ENCODE peak calls at places on chromosome 7, in four cellular contexts. U, N, O and E are unnamed samples.

GRCh38 chr7:117873056-117873932 is at the start of gene CTTNBP2:
- DNase-seq in O (peak; percentile 77), U (peak; percentile 59), N (peak; percentile 58), E (peak; percentile 63)

GRCh38 chr7:43782768-43783555 is 24.5 kb downstream of the BLVRA start:
- DNase-seq in O (no peak), N (no peak), U (no peak), E (no peak)

GRCh38 chr7:68504766-68505165 is 1093.5 kb upstream of the AUTS2 start:
- DNase-seq in U (no peak), O (no peak), N (no peak), E (peak; percentile 74)

GRCh38 chr7:50504646-50505546 is 54.7 kb upstream of the FIGNL1 start:
- DNase-seq in U (no peak), N (no peak), O (no peak), E (no peak)

GRCh38 chr7:135808206-135808605 is 59.6 kb upstream of the FAM180A start:
- DNase-seq in U (no peak), N (peak; percentile 26), O (no peak), E (peak; percentile 47)

GRCh38 chr7:155323001-155323638 is 25.4 kb downstream of the INSIG1 start:
- DNase-seq in N (no peak), O (no peak), U (no peak), E (no peak)

GRCh38 chr7:46881507-46882127 is 700.3 kb downstream of the TNS3 start:
- DNase-seq in N (no peak), O (no peak), U (no peak), E (no peak)

GRCh38 chr7:100515072-100515532 is 23.9 kb upstream of the AGFG2 start:
- DNase-seq in N (no peak), O (no peak), U (no peak), E (no peak)

GRCh38 chr7:123191132-123191531 is 8.6 kb downstream of the SLC13A1 start:
- DNase-seq in O (no peak), N (no peak), U (no peak), E (no peak)

GRCh38 chr7:20214787-20215669 is 2.2 kb downstream of the MACC1 start:
- DNase-seq in O (no peak), U (peak; percentile 52), N (no peak), E (peak; percentile 8)

GRCh38 chr7:136116186-136116585 is 139.0 kb upstream of the MTPN start:
- DNase-seq in U (no peak), N (no peak), O (no peak), E (no peak)

GRCh38 chr7:136931169-136931867 is 62.9 kb downstream of the CHRM2 start:
- DNase-seq in O (no peak), U (no peak), N (no peak), E (no peak)

DNA sequence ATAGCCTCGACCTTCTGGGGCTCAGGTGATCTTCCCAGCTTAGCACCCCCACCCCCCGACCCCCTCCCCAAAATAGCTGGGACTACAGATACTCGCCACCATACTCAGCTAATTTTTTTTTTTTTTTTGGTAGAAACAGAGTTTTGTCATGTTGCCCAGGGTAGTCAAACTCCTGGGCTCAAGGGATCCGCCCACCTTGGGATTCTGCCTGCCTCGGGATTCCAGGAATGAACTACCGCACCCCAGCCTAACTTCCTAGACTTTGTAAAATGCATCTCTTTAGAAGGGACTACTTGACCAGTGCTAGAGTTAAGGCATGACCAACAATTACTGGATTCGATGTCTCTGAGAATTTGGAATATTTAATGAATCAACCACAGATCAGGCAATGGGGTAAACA is 85.9 kb downstream of the MDFIC start:
- DNase-seq in N (no peak), O (no peak), U (no peak), E (no peak)
- H3K4me1 ChIP-seq in N (peaks cover 12% of the 10 kb centered on the region), O (no peaks in the 10 kb centered on the region), U (peaks cover 26% of the 10 kb centered on the region), E (peaks cover 25% of the 10 kb centered on the region)

DNA sequence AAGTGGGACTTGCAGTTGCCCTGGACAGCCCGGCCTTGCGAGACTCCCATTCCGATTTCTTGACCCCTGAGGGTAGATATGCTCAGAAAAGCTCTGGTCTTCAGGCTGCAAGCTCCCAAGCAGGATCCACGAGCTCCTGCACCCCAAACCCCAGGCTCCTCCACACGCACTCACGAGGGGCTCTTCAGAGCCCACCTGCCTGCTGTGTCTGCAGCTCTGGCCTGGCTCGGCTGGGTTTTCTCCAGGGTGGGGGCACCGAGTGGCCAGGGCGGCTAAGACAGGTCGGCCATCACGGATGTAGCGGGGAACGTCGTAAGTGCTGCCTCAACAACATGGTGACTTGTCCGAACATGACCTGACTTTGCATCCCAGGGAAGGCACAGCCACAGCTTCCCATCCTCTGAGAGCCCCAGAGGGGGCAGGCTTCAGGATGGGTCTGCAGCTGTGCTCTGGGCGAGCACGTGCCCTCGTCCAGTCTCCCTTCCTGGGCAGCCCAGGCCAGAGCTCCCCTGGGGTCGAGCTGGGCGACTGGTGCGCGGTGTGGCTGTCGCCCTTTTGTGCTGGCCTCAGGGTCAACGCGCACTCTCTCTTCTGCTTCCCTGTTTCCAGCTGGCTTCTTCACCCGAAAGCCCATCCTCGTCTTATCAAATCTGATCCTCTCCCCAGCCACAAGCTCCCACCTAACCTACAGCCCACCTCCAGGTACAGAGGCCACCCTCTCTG is 415.3 kb downstream of the DNAJB6 start:
- DNase-seq in O (no peak), U (no peak), N (no peak), E (no peak)
- H3K9me3 ChIP-seq in O (no peaks in the 10 kb centered on the region), U (no peaks in the 10 kb centered on the region), N (no peaks in the 10 kb centered on the region), E (no peaks in the 10 kb centered on the region)

DNA sequence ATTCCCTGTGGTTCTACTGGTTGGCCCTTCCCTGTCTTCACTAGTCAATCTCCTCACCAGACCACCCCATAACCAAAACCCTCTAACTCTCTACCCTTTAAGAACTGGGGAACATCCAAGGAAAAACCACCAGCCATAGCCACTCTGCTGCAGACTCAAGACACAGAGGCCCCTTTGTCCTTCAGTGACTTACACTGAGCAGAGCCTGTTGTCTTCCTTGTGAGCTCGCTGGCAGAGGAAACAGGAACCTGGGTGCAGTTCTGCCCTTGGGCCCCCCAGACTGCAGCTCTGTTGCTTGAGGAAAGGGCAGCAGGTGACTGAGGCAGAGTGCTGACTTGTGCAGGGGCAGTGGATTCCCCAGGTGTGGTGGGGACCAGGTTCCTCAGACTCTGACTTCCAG is 30.6 kb downstream of the ZC3HAV1 start:
- DNase-seq in O (no peak), N (no peak), U (no peak), E (no peak)
- H3K27me3 ChIP-seq in O (no peaks in the 10 kb centered on the region), N (no peaks in the 10 kb centered on the region), U (no peaks in the 10 kb centered on the region), E (no peaks in the 10 kb centered on the region)

GRCh38 chr7:90169891-90170290 is 15.6 kb downstream of the STEAP1 start:
- DNase-seq in N (no peak), O (no peak), U (no peak), E (no peak)

GRCh38 chr7:90166153-90166552 is 11.9 kb downstream of the STEAP1 start:
- DNase-seq in O (no peak), N (no peak), U (no peak), E (no peak)

GRCh38 chr7:90167361-90167760 is 13.1 kb downstream of the STEAP1 start:
- DNase-seq in U (no peak), O (no peak), N (no peak), E (no peak)

GRCh38 chr7:90163534-90163933 is 9.3 kb downstream of the STEAP1 start:
- DNase-seq in O (no peak), N (no peak), U (no peak), E (no peak)

DNA sequence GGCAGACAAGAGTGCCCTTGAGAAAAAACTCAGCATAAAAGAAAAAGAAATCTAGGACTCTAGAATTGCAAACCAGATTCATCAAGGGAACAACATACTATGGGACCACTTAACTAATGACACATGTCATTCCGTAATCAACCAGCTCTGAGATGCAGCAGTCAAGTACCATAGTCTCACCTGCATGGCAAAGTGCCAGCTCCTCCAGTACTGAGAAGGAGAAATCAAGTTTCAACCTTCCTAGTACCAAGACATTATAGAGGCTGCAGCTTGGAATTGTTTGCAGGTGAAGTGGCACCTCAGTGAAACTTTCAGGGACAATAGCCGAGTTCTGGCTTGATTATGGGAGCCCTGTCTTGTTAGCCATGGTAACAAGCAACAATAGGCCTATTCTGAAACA is 11.5 kb downstream of the STEAP1 start:
- DNase-seq in U (no peak), O (no peak), N (no peak), E (peak; percentile 32)
- H3K4me1 ChIP-seq in U (no peaks in the 10 kb centered on the region), O (no peaks in the 10 kb centered on the region), N (no peaks in the 10 kb centered on the region), E (no peaks in the 10 kb centered on the region)

GRCh38 chr7:149379625-149380024 is 81.2 kb downstream of the ZNF777 start:
- DNase-seq in U (no peak), N (no peak), O (no peak), E (no peak)
- H3K9me3 ChIP-seq in U (peaks cover 15% of the 10 kb centered on the region), N (no peaks in the 10 kb centered on the region), O (peaks cover 2% of the 10 kb centered on the region), E (no peaks in the 10 kb centered on the region)

DNA sequence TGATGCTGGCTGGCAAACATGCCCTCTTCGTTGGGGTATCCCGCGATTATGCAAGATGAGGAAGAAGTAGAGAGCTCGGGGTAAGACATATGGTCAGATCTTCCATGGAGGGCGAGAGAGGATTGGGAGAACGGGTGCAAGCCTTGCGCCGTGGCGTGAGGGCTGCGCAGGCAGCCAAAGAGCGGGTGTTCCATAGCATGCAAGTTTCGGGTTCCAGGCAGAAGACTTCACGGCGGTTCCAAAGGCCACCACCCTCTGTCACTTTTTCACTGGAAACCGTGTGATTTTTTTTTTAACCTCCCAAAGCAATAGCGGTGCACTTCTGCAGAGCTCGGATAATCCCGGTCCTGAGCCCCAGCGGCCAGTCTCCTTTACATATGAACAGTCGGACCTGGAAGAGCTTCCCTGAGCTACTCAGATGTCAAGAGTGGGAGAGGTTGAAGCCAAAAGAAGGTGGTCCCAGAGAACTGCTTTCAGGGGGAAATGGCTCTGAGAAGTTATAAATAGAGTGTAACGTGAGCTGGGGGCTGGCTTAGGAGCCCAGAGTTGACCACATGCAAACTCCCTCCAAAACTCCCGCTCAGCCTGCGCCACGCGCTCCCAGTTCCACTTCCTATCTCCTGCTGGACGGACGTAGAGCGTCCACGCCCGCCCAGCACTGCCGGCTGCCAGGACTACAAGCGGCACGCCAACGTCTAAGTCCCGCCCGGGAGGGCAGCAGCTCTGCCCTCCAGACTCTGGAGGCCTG is at the start of gene MEOX2:
- DNase-seq in O (no peak), N (peak; percentile 76), U (peak; percentile 68), E (peak; percentile 32)
- H3K27me3 ChIP-seq in O (no peaks in the 10 kb centered on the region), N (no peaks in the 10 kb centered on the region), U (peaks cover 42% of the 10 kb centered on the region), E (no peaks in the 10 kb centered on the region)

DNA sequence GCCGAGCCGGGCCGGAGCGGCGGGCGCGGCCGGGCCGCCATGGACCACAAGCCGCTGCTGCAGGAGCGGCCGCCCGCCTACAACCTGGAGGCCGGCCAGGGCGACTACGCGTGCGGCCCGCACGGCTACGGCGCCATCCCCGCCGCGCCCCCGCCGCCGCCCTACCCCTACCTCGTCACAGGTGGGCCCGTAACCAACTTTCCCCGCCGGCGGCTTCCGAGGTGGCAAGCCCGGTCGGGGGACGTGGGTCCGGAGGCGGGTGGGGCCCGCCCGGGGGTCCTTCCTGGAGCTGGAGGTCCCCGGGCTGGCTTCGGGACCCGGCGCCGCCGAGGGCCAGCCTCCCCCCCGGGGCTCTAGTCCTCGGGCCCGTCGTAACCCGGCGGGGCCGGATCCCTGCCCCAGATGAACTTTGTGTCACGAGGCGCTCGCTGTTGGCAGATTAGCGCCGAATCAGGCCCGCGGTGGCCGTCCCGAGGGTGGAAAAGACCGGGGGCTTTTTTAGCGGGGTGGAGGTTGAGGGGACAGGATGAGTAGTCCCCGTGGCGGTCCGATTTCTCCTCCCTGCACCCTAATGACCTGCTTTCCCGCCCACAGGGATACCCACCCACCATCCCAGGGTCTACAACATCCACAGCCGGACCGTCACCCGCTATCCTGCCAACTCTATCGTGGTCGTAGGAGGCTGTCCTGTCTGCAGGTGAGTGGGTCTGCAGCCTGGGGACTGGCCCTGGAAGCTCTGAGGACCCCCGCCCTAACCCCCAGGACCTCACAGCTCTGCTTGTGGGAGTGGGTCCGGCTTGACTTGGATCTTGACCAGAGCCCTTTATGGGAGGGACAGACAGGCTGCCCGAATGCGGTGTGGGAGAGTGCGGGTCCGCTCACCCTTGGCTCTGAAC is 519 bp downstream of the BRI3 start:
- DNase-seq in U (peak; percentile 73), O (peak; percentile 48), N (peak; percentile 36), E (peak; percentile 49)
- H3K4me1 ChIP-seq in U (peaks cover 58% of the 10 kb centered on the region), O (peaks cover 6% of the 10 kb centered on the region), N (peaks cover 45% of the 10 kb centered on the region), E (peaks cover 44% of the 10 kb centered on the region)